ENCODE peak calls at places on chromosomes 4 and X, in four cellular contexts. E is fibroblast of pulmonary artery, P is left ventricle myocardium inferior, G is WERI-Rb-1. H is an unnamed sample.

GRCh38 chrX:112643721-112644120 is 36.0 kb downstream of the LHFPL1 start:
- DNase-seq in E (no peak), P (no peak), G (no peak), H (no peak)

GRCh38 chrX:85244411-85245210 is 820 bp downstream of the ZNF711 start:
- DNase-seq in E (peak), P (no peak), G (peak), H (no peak)

GRCh38 chrX:77505227-77505626 is 58.0 kb downstream of the FGF16 start:
- DNase-seq in E (peak), P (no peak), G (no peak), H (peak)

GRCh38 chr4:30763337-30763736 is 43.2 kb downstream of the PCDH7 start:
- DNase-seq in E (peak), P (no peak), G (no peak), H (peak)

GRCh38 chr4:78691971-78692814 is 84.0 kb upstream of the BMP2K start:
- DNase-seq in E (no peak), P (no peak), G (no peak), H (no peak)

GRCh38 chr4:41935652-41936021 is 408 bp downstream of the TMEM33 start:
- DNase-seq in E (peak), P (no peak), G (no peak), H (peak)

GRCh38 chrX:152821145-152821765 is 9.3 kb downstream of the CETN2 start:
- DNase-seq in E (peak), P (no peak), G (peak), H (peak)

GRCh38 chr4:156767911-156768415 is 203.6 kb downstream of the PDGFC start:
- DNase-seq in E (no peak), P (no peak), G (no peak), H (no peak)

GRCh38 chr4:158678767-158679166 is 6.7 kb downstream of the ETFDH start:
- DNase-seq in E (no peak), P (no peak), G (no peak), H (no peak)

GRCh38 chr4:105909699-105910340 is 14.5 kb downstream of the NPNT start:
- DNase-seq in E (no peak), P (no peak), G (no peak), H (peak)

GRCh38 chr4:6769984-6770420 is 12.5 kb upstream of the KIAA0232 start:
- DNase-seq in E (no peak), P (no peak), G (no peak), H (no peak)

GRCh38 chrX:97743014-97743413 is 859.3 kb downstream of the RPA4 start:
- DNase-seq in E (peak), P (no peak), G (peak), H (peak)

GRCh38 chrX:47862680-47863079 is 26.0 kb downstream of the ZNF81 start:
- DNase-seq in E (no peak), P (no peak), G (no peak), H (no peak)

GRCh38 chr4:183758006-183758734 is 99.1 kb downstream of the TRAPPC11 start:
- DNase-seq in E (peak), P (peak), G (no peak), H (no peak)

GRCh38 chr4:181272427-181272826 is 970.8 kb upstream of the TENM3 start:
- DNase-seq in E (no peak), P (no peak), G (no peak), H (no peak)

GRCh38 chrX:40310016-40310415 is 212.3 kb upstream of the BCOR start:
- DNase-seq in E (no peak), P (no peak), G (no peak), H (no peak)

GRCh38 chrX:109270580-109271484 is 211.1 kb downstream of the GUCY2F start:
- DNase-seq in E (peak), P (no peak), G (no peak), H (peak)

GRCh38 chr4:153486281-153487151 is 20.4 kb downstream of the TMEM131L start:
- DNase-seq in E (peak), P (no peak), G (no peak), H (peak)

GRCh38 chr4:67104145-67104544 is 441.2 kb downstream of the CENPC start:
- DNase-seq in E (no peak), P (no peak), G (peak), H (peak)

GRCh38 chr4:87848622-87849351 is 16.0 kb downstream of the MEPE start:
- DNase-seq in E (peak), P (peak), G (peak), H (peak)

GRCh38 chrX:145817299-145817665 is 347 bp upstream of the SLITRK2 start:
- DNase-seq in E (no peak), P (no peak), G (no peak), H (no peak)

GRCh38 chr4:170872794-170873193 is 783.0 kb upstream of the AADAT start:
- DNase-seq in E (no peak), P (no peak), G (no peak), H (peak)

GRCh38 chr4:183256756-183257385 is 63.2 kb downstream of the CLDN22 start:
- DNase-seq in E (peak), P (peak), G (peak), H (peak)

GRCh38 chrX:16484338-16484737 is 165.6 kb upstream of the S100G start:
- DNase-seq in E (peak), P (no peak), G (no peak), H (peak)

GRCh38 chr4:47926667-47927258 is 12.4 kb upstream of the NFXL1 start:
- DNase-seq in E (peak), P (no peak), G (peak), H (peak)

GRCh38 chr4:63232058-63232457 is 1177.2 kb downstream of the TECRL start:
- DNase-seq in E (no peak), P (no peak), G (no peak), H (peak)

GRCh38 chrX:2497961-2498780 is 2.6 kb downstream of the DHRSX start:
- DNase-seq in E (peak), P (no peak), G (peak), H (no peak)

GRCh38 chrX:40172169-40172979 is 74.6 kb upstream of the BCOR start:
- DNase-seq in E (peak), P (peak), G (peak), H (peak)

GRCh38 chr4:80365928-80366327 is 30.4 kb downstream of the CFAP299 start:
- DNase-seq in E (peak), P (no peak), G (peak), H (peak)
- TF ChIP-seq CTCF in E (peak), P (peak), G (peak), H (peak)

GRCh38 chr4:16909245-16909644 is 10.8 kb upstream of the LDB2 start:
- DNase-seq in E (no peak), P (peak), G (no peak), H (no peak)

GRCh38 chr4:16912896-16913295 is 14.5 kb upstream of the LDB2 start:
- DNase-seq in E (no peak), P (no peak), G (no peak), H (no peak)

GRCh38 chr4:16916719-16917337 is 18.4 kb upstream of the LDB2 start:
- DNase-seq in E (peak), P (peak), G (peak), H (peak)

GRCh38 chr4:16915956-16916355 is 17.5 kb upstream of the LDB2 start:
- DNase-seq in E (no peak), P (no peak), G (no peak), H (no peak)

DNA sequence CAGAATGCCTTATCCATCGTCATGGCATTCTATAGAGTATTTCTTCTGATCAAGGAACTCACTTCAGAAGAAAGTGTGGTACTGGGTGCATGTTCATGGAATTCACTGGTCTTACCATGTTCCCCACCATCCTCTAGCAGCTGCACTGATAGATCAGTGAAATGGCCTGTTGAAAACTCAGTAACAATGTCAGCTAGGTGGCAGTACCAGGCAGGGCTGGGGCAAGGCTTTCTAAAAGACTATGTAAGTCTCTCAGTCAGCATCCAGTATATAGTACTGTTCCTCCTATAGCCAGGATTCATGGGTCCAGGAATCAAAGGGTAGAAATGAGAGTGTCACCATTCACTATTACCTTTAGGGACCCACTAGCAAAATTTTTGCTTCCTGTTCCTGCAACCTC is 15.8 kb upstream of the LDB2 start:
- DNase-seq in E (peak), P (no peak), G (peak), H (peak)
- TF ChIP-seq CTCF in E (peak), P (peak), G (peak), H (peak)

GRCh38 chrX:14697453-14697852 is 168.1 kb downstream of the GLRA2 start:
- DNase-seq in E (peak), P (no peak), G (peak), H (peak)
- TF ChIP-seq CTCF in E (peak), P (peak), G (peak), H (peak)

GRCh38 chr4:138209094-138209493 is 33.1 kb downstream of the SLC7A11 start:
- DNase-seq in E (no peak), P (no peak), G (no peak), H (peak)
- TF ChIP-seq CTCF in E (no peak), P (no peak), G (no peak), H (no peak)

H was measured in MCF 10A.